ENCODE peak calls at places on chromosomes 12 and 14, in four cellular contexts. One of them, this sample, is unnamed.
A peak's percentile ranks its signal among the peaks of the same experiment; 100 is the strongest.

GRCh38 chr14:70907172-70907995 is at the start of gene PCNX1:
- DNase-seq in Peyer's patch: peak; percentile 95
- DNase-seq in testis: peak; percentile 93
- DNase-seq in ovary: peak; percentile 93
- DNase-seq in this sample: peak; percentile 90

GRCh38 chr12:57519758-57520007 is 631 bp downstream of the DDIT3 start:
- DNase-seq in Peyer's patch: no peak
- DNase-seq in testis: no peak
- DNase-seq in ovary: no peak
- DNase-seq in this sample: peak; percentile 85

GRCh38 chr12:57230381-57231155 is 1.1 kb downstream of the SHMT2 start:
- DNase-seq in Peyer's patch: no peak
- DNase-seq in testis: no peak
- DNase-seq in ovary: no peak
- DNase-seq in this sample: no peak

GRCh38 chr12:62799126-62799736 is 135.7 kb downstream of the PPM1H start:
- DNase-seq in Peyer's patch: peak; percentile 78
- DNase-seq in testis: peak; percentile 77
- DNase-seq in ovary: peak; percentile 54
- DNase-seq in this sample: peak; percentile 58

GRCh38 chr12:61916856-61917255 is 343.3 kb upstream of the USP15 start:
- DNase-seq in Peyer's patch: no peak
- DNase-seq in testis: no peak
- DNase-seq in ovary: no peak
- DNase-seq in this sample: no peak

GRCh38 chr12:8033153-8034044 is 883 bp downstream of the FOXJ2 start:
- DNase-seq in Peyer's patch: peak; percentile 73
- DNase-seq in testis: peak; percentile 91
- DNase-seq in ovary: peak; percentile 82
- DNase-seq in this sample: peak; percentile 89

GRCh38 chr14:56262530-56262929 is 144.3 kb downstream of the PELI2 start:
- DNase-seq in Peyer's patch: no peak
- DNase-seq in testis: no peak
- DNase-seq in ovary: no peak
- DNase-seq in this sample: no peak

GRCh38 chr14:33855672-33856071 is 95.2 kb downstream of the EGLN3 start:
- DNase-seq in Peyer's patch: no peak
- DNase-seq in testis: no peak
- DNase-seq in ovary: no peak
- DNase-seq in this sample: no peak

GRCh38 chr12:132695431-132695830 is 8.0 kb downstream of the PXMP2 start:
- DNase-seq in Peyer's patch: no peak
- DNase-seq in testis: peak; percentile 48
- DNase-seq in ovary: no peak
- DNase-seq in this sample: no peak

GRCh38 chr12:89895101-89895500 is 186.5 kb upstream of the ATP2B1 start:
- DNase-seq in Peyer's patch: no peak
- DNase-seq in testis: no peak
- DNase-seq in ovary: no peak
- DNase-seq in this sample: no peak

GRCh38 chr14:69363055-69363454 is 35.0 kb downstream of the ERH start:
- DNase-seq in Peyer's patch: no peak
- DNase-seq in testis: peak; percentile 55
- DNase-seq in ovary: no peak
- DNase-seq in this sample: no peak

GRCh38 chr12:101919447-101919846 is 42.1 kb downstream of the DRAM1 start:
- DNase-seq in Peyer's patch: no peak
- DNase-seq in testis: no peak
- DNase-seq in ovary: no peak
- DNase-seq in this sample: no peak

GRCh38 chr14:55850803-55851202 is 267.4 kb upstream of the PELI2 start:
- DNase-seq in Peyer's patch: peak; percentile 57
- DNase-seq in testis: no peak
- DNase-seq in ovary: no peak
- DNase-seq in this sample: no peak

GRCh38 chr12:131721548-131721947 is 10.7 kb downstream of the SFSWAP start:
- DNase-seq in Peyer's patch: no peak
- DNase-seq in testis: no peak
- DNase-seq in ovary: no peak
- DNase-seq in this sample: no peak

GRCh38 chr12:20400003-20400402 is 31.7 kb downstream of the PDE3A start:
- DNase-seq in Peyer's patch: no peak
- DNase-seq in testis: no peak
- DNase-seq in ovary: no peak
- DNase-seq in this sample: no peak

GRCh38 chr12:6069452-6070093 is 54.9 kb downstream of the VWF start:
- DNase-seq in Peyer's patch: no peak
- DNase-seq in testis: no peak
- DNase-seq in ovary: no peak
- DNase-seq in this sample: no peak

GRCh38 chr12:57632898-57633825 is at the start of gene B4GALNT1:
- DNase-seq in Peyer's patch: peak; percentile 75
- DNase-seq in testis: peak; percentile 71
- DNase-seq in ovary: peak; percentile 47
- DNase-seq in this sample: peak; percentile 76

GRCh38 chr14:102590667-102591099 is 1.8 kb upstream of the RCOR1 start:
- DNase-seq in Peyer's patch: peak; percentile 80
- DNase-seq in testis: peak; percentile 71
- DNase-seq in ovary: peak; percentile 60
- DNase-seq in this sample: peak; percentile 78

GRCh38 chr14:102589761-102590290 is 2.6 kb upstream of the RCOR1 start:
- DNase-seq in Peyer's patch: no peak
- DNase-seq in testis: no peak
- DNase-seq in ovary: no peak
- DNase-seq in this sample: no peak

GRCh38 chr14:102591944-102592772 is at the start of gene RCOR1:
- DNase-seq in Peyer's patch: peak; percentile 99
- DNase-seq in testis: peak; percentile 98
- DNase-seq in ovary: peak; percentile 99
- DNase-seq in this sample: peak; percentile 99

GRCh38 chr14:102592969-102593840 is 756 bp downstream of the RCOR1 start:
- DNase-seq in Peyer's patch: peak; percentile 71
- DNase-seq in testis: peak; percentile 57
- DNase-seq in ovary: peak; percentile 56
- DNase-seq in this sample: peak; percentile 73

GRCh38 chr14:102591372-102591943 is 991 bp upstream of the RCOR1 start:
- DNase-seq in Peyer's patch: peak; percentile 70
- DNase-seq in testis: peak; percentile 74
- DNase-seq in ovary: peak; percentile 69
- DNase-seq in this sample: peak; percentile 63
- TF ChIP-seq POLR2A in Peyer's patch: no peak
- TF ChIP-seq POLR2A in testis: no peak
- TF ChIP-seq POLR2A in ovary: no peak
- TF ChIP-seq POLR2A in this sample: peak; percentile 34

DNA sequence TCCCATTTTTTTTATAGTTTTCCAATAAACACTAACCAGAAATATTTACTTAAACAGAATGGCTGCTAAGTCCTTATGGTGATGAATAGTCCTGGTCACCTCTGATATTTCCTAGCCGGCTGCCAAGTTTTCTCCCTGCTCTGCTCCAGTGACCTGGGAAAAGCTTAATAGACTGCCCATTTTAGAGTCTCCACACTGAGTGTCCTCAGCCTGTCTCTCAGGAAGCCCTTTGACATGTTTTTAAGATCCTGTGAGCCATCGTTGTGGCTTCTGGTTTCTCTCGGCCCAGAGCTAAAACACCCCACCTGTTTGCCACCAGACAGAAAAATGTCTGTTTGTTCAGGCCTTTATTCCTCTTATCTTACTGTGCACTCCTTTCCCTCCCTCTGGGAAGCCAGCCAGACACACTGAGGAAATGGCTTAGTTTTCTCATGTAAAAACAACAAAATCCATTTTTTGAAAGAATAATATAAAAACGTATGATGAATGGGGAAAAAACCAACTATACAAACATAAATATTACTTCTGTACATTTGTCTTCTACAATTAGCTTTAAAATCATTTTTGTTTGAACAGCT is 25.4 kb upstream of the ALDH2 start:
- DNase-seq in Peyer's patch: no peak
- DNase-seq in testis: peak; percentile 64
- DNase-seq in ovary: peak; percentile 43
- DNase-seq in this sample: peak; percentile 71
- TF ChIP-seq POLR2A in Peyer's patch: no peak
- TF ChIP-seq POLR2A in testis: no peak
- TF ChIP-seq POLR2A in ovary: no peak
- TF ChIP-seq POLR2A in this sample: peak; percentile 63

GRCh38 chr14:21205678-21206581 is 50.1 kb upstream of the OR5AU1 start:
- DNase-seq in Peyer's patch: no peak
- DNase-seq in testis: no peak
- DNase-seq in ovary: no peak
- DNase-seq in this sample: no peak
- TF ChIP-seq POLR2A in Peyer's patch: no peak
- TF ChIP-seq POLR2A in testis: no peak
- TF ChIP-seq POLR2A in ovary: no peak
- TF ChIP-seq POLR2A in this sample: no peak

DNA sequence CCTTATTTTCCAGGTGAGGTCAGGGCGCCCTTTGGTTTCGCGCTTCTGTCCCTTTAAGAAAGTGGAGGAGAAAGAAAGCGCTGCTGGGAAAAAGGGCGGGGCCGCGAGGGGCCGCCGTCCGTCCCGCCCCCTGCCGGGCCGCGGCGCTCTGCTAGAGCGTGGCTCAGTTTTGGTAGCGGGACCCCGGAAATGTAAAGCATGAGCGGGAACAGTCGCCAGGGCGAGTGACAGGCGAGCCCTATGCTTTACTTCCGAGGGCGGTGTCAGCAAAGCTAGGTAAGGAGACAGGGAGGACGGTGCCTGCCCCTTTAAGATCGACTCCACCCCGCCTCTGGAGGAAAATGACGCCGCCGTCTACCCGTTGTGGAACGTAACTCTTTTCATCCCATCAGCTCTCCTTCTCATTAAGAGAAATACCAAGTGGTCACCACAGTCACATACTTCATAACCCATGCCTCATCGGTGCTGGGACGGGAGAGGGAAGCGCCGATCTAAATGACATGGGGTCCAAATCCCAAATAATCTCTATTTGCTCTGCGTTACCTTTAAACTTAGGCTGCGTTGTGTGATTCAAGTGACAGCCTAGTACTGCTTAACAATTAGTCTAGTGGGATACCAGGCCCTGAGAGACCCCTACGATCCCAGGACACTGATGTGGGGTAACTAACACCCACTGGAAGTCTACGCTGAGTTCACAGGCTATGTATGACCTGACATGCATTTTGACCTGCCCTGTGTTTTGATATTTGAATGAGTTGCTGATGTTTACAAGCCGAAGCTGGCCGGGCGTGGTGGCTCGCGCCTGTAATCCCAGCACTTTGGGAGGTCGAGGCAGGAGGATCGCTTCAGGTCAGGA is at the start of gene ETFBKMT:
- DNase-seq in Peyer's patch: peak; percentile 97
- DNase-seq in testis: peak; percentile 94
- DNase-seq in ovary: peak; percentile 79
- DNase-seq in this sample: peak; percentile 93
- TF ChIP-seq POLR2A in Peyer's patch: peak; percentile 68
- TF ChIP-seq POLR2A in testis: no peak
- TF ChIP-seq POLR2A in ovary: peak; percentile 65
- TF ChIP-seq POLR2A in this sample: peak; percentile 85

DNA sequence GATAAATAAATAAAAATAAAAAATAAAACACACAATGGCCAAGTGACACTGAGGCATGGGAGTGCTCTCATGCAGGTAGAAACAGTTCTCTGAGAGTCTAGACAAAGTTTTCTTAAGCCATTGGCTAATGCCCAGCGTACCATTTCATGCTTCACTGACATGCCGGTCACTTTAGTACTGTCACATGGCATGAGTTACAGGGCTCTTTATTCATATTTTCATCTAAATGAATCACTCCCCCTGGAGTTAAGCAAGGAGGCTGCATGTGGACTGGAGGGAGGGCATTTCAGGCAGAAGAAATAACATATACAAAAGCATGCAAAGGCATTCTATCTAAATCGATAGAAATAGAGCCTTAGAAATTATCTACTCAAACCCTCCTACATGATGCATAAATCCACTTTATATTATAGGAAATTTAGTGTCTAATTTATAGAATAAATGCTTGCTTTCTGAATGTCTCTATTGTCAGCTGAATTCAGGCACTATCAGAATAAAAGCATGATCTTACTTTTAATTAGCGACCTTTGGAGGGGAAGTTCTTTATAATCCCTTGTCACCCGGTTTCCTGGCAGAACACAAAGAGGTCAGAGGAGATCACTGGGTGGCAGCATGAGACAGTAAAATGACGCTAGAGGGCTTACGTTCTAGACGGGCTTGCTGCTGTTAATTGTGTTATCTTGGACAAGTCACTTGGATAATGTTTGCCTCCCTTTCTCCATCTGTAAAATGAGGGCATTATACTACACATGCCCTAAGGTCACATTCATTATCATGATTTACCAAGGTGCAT is 17.5 kb downstream of the DYRK4 start:
- DNase-seq in Peyer's patch: peak; percentile 59
- DNase-seq in testis: no peak
- DNase-seq in ovary: no peak
- DNase-seq in this sample: peak; percentile 16
- TF ChIP-seq POLR2A in Peyer's patch: no peak
- TF ChIP-seq POLR2A in testis: no peak
- TF ChIP-seq POLR2A in ovary: no peak
- TF ChIP-seq POLR2A in this sample: no peak

DNA sequence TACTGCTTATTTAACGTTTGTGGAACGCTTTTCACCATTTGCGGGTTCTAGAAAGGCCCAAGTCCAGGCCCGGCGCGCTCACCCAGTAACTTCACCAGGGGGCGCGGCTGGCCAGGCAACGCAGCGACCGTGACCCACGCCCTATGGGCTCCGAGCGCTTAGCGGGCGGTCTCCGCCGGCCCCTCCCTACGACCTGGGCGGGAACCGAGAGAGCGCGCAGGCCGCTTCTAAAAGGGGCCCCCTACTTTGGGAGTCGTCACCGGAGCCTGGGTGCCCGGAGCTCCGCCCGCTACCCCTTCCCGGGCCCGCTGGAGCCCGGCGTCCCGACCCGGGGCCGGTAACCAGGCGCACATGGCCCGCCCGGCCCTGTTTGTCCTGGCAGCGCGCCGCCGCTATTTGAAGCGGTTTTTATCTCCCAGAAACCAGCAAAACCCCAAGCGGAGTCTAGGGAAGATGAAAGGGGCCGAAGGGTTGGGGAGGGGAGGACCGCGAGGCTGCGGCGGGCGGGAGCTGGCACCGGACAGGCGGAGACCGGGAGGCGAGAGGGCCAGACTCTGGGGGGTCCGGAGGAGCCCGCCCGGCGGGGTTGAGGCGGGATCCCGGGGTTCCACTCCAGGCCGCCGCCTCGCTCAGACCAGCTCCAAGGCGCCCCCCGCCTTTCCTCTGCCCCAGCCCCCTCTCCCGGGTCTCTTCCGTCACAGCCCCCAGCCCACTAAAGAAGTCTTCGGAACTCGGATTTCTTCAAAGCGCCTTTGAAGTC is 3.5 kb upstream of the AAAS start:
- DNase-seq in Peyer's patch: peak; percentile 96
- DNase-seq in testis: peak; percentile 94
- DNase-seq in ovary: peak; percentile 93
- DNase-seq in this sample: peak; percentile 97
- TF ChIP-seq POLR2A in Peyer's patch: peak; percentile 39
- TF ChIP-seq POLR2A in testis: no peak
- TF ChIP-seq POLR2A in ovary: peak; percentile 69
- TF ChIP-seq POLR2A in this sample: peak; percentile 74

This sample was measured in erythroblast.